ENCODE peak calls at places on chromosomes 13 and 19, in six cellular contexts. One of them, this sample, is unnamed.

GRCh38 chr19:1237754-1238372 is at the start of gene CBARP:
- DNase-seq in midbrain: peak; percentile 55
- DNase-seq in EL: peak; percentile 56
- DNase-seq in H7: peak; percentile 97
- DNase-seq in activated T-helper 1 cell treated with anti-CD3 and anti-CD28 coated beads, Interleukin-12 subunit alpha, Interleukin-12 subunit beta, Interleukin-2, Interleukin-4 antibody, amounts not matched to agents 30 ng/mL and 10 ng/mL and 1 ng/mL, durations not matched to agents 14 hours and 24 hours and 36 hours: no peak
- DNase-seq in HEK293T: peak; percentile 56
- DNase-seq in this sample: no peak

GRCh38 chr13:49980266-49980665 is 16.6 kb upstream of the TRIM13 start:
- DNase-seq in midbrain: no peak
- DNase-seq in EL: no peak
- DNase-seq in H7: no peak
- DNase-seq in activated T-helper 1 cell treated with anti-CD3 and anti-CD28 coated beads, Interleukin-12 subunit alpha, Interleukin-12 subunit beta, Interleukin-2, Interleukin-4 antibody, amounts not matched to agents 30 ng/mL and 10 ng/mL and 1 ng/mL, durations not matched to agents 14 hours and 24 hours and 36 hours: no peak
- DNase-seq in HEK293T: no peak
- DNase-seq in this sample: no peak

GRCh38 chr13:67223742-67224141 is 6.4 kb downstream of the PCDH9 start:
- DNase-seq in midbrain: no peak
- DNase-seq in EL: no peak
- DNase-seq in H7: no peak
- DNase-seq in activated T-helper 1 cell treated with anti-CD3 and anti-CD28 coated beads, Interleukin-12 subunit alpha, Interleukin-12 subunit beta, Interleukin-2, Interleukin-4 antibody, amounts not matched to agents 30 ng/mL and 10 ng/mL and 1 ng/mL, durations not matched to agents 14 hours and 24 hours and 36 hours: no peak
- DNase-seq in HEK293T: no peak
- DNase-seq in this sample: no peak

GRCh38 chr19:55683449-55684261 is 8.6 kb downstream of the EPN1 start:
- DNase-seq in midbrain: no peak
- DNase-seq in EL: no peak
- DNase-seq in H7: no peak
- DNase-seq in activated T-helper 1 cell treated with anti-CD3 and anti-CD28 coated beads, Interleukin-12 subunit alpha, Interleukin-12 subunit beta, Interleukin-2, Interleukin-4 antibody, amounts not matched to agents 30 ng/mL and 10 ng/mL and 1 ng/mL, durations not matched to agents 14 hours and 24 hours and 36 hours: no peak
- DNase-seq in HEK293T: no peak
- DNase-seq in this sample: no peak

GRCh38 chr13:31827707-31828106 is 88.4 kb downstream of the RXFP2 start:
- DNase-seq in midbrain: no peak
- DNase-seq in EL: no peak
- DNase-seq in H7: peak; percentile 11
- DNase-seq in activated T-helper 1 cell treated with anti-CD3 and anti-CD28 coated beads, Interleukin-12 subunit alpha, Interleukin-12 subunit beta, Interleukin-2, Interleukin-4 antibody, amounts not matched to agents 30 ng/mL and 10 ng/mL and 1 ng/mL, durations not matched to agents 14 hours and 24 hours and 36 hours: no peak
- DNase-seq in HEK293T: no peak
- DNase-seq in this sample: no peak

GRCh38 chr13:40562975-40563349 is 103.5 kb downstream of the FOXO1 start:
- DNase-seq in midbrain: no peak
- DNase-seq in EL: peak; percentile 12
- DNase-seq in H7: no peak
- DNase-seq in activated T-helper 1 cell treated with anti-CD3 and anti-CD28 coated beads, Interleukin-12 subunit alpha, Interleukin-12 subunit beta, Interleukin-2, Interleukin-4 antibody, amounts not matched to agents 30 ng/mL and 10 ng/mL and 1 ng/mL, durations not matched to agents 14 hours and 24 hours and 36 hours: no peak
- DNase-seq in HEK293T: no peak
- DNase-seq in this sample: no peak

GRCh38 chr13:49690133-49690989 is 925 bp downstream of the EBPL start:
- DNase-seq in midbrain: no peak
- DNase-seq in EL: peak; percentile 64
- DNase-seq in H7: no peak
- DNase-seq in activated T-helper 1 cell treated with anti-CD3 and anti-CD28 coated beads, Interleukin-12 subunit alpha, Interleukin-12 subunit beta, Interleukin-2, Interleukin-4 antibody, amounts not matched to agents 30 ng/mL and 10 ng/mL and 1 ng/mL, durations not matched to agents 14 hours and 24 hours and 36 hours: no peak
- DNase-seq in HEK293T: peak; percentile 38
- DNase-seq in this sample: no peak

GRCh38 chr19:7533281-7533819 is 2.2 kb upstream of the PNPLA6 start:
- DNase-seq in midbrain: peak; percentile 9
- DNase-seq in EL: peak; percentile 56
- DNase-seq in H7: peak; percentile 75
- DNase-seq in activated T-helper 1 cell treated with anti-CD3 and anti-CD28 coated beads, Interleukin-12 subunit alpha, Interleukin-12 subunit beta, Interleukin-2, Interleukin-4 antibody, amounts not matched to agents 30 ng/mL and 10 ng/mL and 1 ng/mL, durations not matched to agents 14 hours and 24 hours and 36 hours: no peak
- DNase-seq in HEK293T: no peak
- DNase-seq in this sample: peak; percentile 52

GRCh38 chr19:47351545-47351944 is 2.4 kb downstream of the DHX34 start:
- DNase-seq in midbrain: peak; percentile 25
- DNase-seq in EL: peak; percentile 32
- DNase-seq in H7: peak; percentile 88
- DNase-seq in activated T-helper 1 cell treated with anti-CD3 and anti-CD28 coated beads, Interleukin-12 subunit alpha, Interleukin-12 subunit beta, Interleukin-2, Interleukin-4 antibody, amounts not matched to agents 30 ng/mL and 10 ng/mL and 1 ng/mL, durations not matched to agents 14 hours and 24 hours and 36 hours: no peak
- DNase-seq in HEK293T: peak; percentile 68
- DNase-seq in this sample: peak; percentile 55

GRCh38 chr13:64165826-64166225 is 2750.2 kb upstream of the PCDH20 start:
- DNase-seq in midbrain: no peak
- DNase-seq in EL: no peak
- DNase-seq in H7: no peak
- DNase-seq in activated T-helper 1 cell treated with anti-CD3 and anti-CD28 coated beads, Interleukin-12 subunit alpha, Interleukin-12 subunit beta, Interleukin-2, Interleukin-4 antibody, amounts not matched to agents 30 ng/mL and 10 ng/mL and 1 ng/mL, durations not matched to agents 14 hours and 24 hours and 36 hours: no peak
- DNase-seq in HEK293T: no peak
- DNase-seq in this sample: no peak

GRCh38 chr19:38534574-38534973 is 83.2 kb downstream of the MAP4K1 start:
- DNase-seq in midbrain: no peak
- DNase-seq in EL: no peak
- DNase-seq in H7: no peak
- DNase-seq in activated T-helper 1 cell treated with anti-CD3 and anti-CD28 coated beads, Interleukin-12 subunit alpha, Interleukin-12 subunit beta, Interleukin-2, Interleukin-4 antibody, amounts not matched to agents 30 ng/mL and 10 ng/mL and 1 ng/mL, durations not matched to agents 14 hours and 24 hours and 36 hours: no peak
- DNase-seq in HEK293T: no peak
- DNase-seq in this sample: no peak

GRCh38 chr19:51081476-51081875 is 1.2 kb downstream of the KLK14 start:
- DNase-seq in midbrain: no peak
- DNase-seq in EL: no peak
- DNase-seq in H7: no peak
- DNase-seq in activated T-helper 1 cell treated with anti-CD3 and anti-CD28 coated beads, Interleukin-12 subunit alpha, Interleukin-12 subunit beta, Interleukin-2, Interleukin-4 antibody, amounts not matched to agents 30 ng/mL and 10 ng/mL and 1 ng/mL, durations not matched to agents 14 hours and 24 hours and 36 hours: no peak
- DNase-seq in HEK293T: no peak
- DNase-seq in this sample: no peak

GRCh38 chr13:110634558-110634957 is 19.2 kb downstream of the NAXD start:
- DNase-seq in midbrain: no peak
- DNase-seq in EL: peak; percentile 90
- DNase-seq in H7: peak; percentile 46
- DNase-seq in activated T-helper 1 cell treated with anti-CD3 and anti-CD28 coated beads, Interleukin-12 subunit alpha, Interleukin-12 subunit beta, Interleukin-2, Interleukin-4 antibody, amounts not matched to agents 30 ng/mL and 10 ng/mL and 1 ng/mL, durations not matched to agents 14 hours and 24 hours and 36 hours: no peak
- DNase-seq in HEK293T: no peak
- DNase-seq in this sample: no peak

GRCh38 chr13:93079294-93079693 is 147.3 kb upstream of the GPC6 start:
- DNase-seq in midbrain: no peak
- DNase-seq in EL: peak; percentile 3
- DNase-seq in H7: no peak
- DNase-seq in activated T-helper 1 cell treated with anti-CD3 and anti-CD28 coated beads, Interleukin-12 subunit alpha, Interleukin-12 subunit beta, Interleukin-2, Interleukin-4 antibody, amounts not matched to agents 30 ng/mL and 10 ng/mL and 1 ng/mL, durations not matched to agents 14 hours and 24 hours and 36 hours: no peak
- DNase-seq in HEK293T: no peak
- DNase-seq in this sample: no peak

GRCh38 chr19:29520390-29520789 is 5.4 kb upstream of the VSTM2B start:
- DNase-seq in midbrain: no peak
- DNase-seq in EL: no peak
- DNase-seq in H7: no peak
- DNase-seq in activated T-helper 1 cell treated with anti-CD3 and anti-CD28 coated beads, Interleukin-12 subunit alpha, Interleukin-12 subunit beta, Interleukin-2, Interleukin-4 antibody, amounts not matched to agents 30 ng/mL and 10 ng/mL and 1 ng/mL, durations not matched to agents 14 hours and 24 hours and 36 hours: no peak
- DNase-seq in HEK293T: no peak
- DNase-seq in this sample: no peak

GRCh38 chr13:98658131-98658530 is 81.2 kb upstream of the STK24 start:
- DNase-seq in midbrain: no peak
- DNase-seq in EL: no peak
- DNase-seq in H7: no peak
- DNase-seq in activated T-helper 1 cell treated with anti-CD3 and anti-CD28 coated beads, Interleukin-12 subunit alpha, Interleukin-12 subunit beta, Interleukin-2, Interleukin-4 antibody, amounts not matched to agents 30 ng/mL and 10 ng/mL and 1 ng/mL, durations not matched to agents 14 hours and 24 hours and 36 hours: no peak
- DNase-seq in HEK293T: no peak
- DNase-seq in this sample: no peak

GRCh38 chr13:43652751-43653150 is 134.0 kb downstream of the ENOX1 start:
- DNase-seq in midbrain: no peak
- DNase-seq in EL: no peak
- DNase-seq in H7: no peak
- DNase-seq in activated T-helper 1 cell treated with anti-CD3 and anti-CD28 coated beads, Interleukin-12 subunit alpha, Interleukin-12 subunit beta, Interleukin-2, Interleukin-4 antibody, amounts not matched to agents 30 ng/mL and 10 ng/mL and 1 ng/mL, durations not matched to agents 14 hours and 24 hours and 36 hours: no peak
- DNase-seq in HEK293T: no peak
- DNase-seq in this sample: no peak

GRCh38 chr19:10120538-10121198 is 969 bp upstream of the EIF3G start:
- DNase-seq in midbrain: no peak
- DNase-seq in EL: peak; percentile 85
- DNase-seq in H7: no peak
- DNase-seq in activated T-helper 1 cell treated with anti-CD3 and anti-CD28 coated beads, Interleukin-12 subunit alpha, Interleukin-12 subunit beta, Interleukin-2, Interleukin-4 antibody, amounts not matched to agents 30 ng/mL and 10 ng/mL and 1 ng/mL, durations not matched to agents 14 hours and 24 hours and 36 hours: no peak
- DNase-seq in HEK293T: no peak
- DNase-seq in this sample: no peak

GRCh38 chr19:3204646-3205275 is 19.0 kb downstream of the NCLN start:
- DNase-seq in midbrain: no peak
- DNase-seq in EL: no peak
- DNase-seq in H7: no peak
- DNase-seq in activated T-helper 1 cell treated with anti-CD3 and anti-CD28 coated beads, Interleukin-12 subunit alpha, Interleukin-12 subunit beta, Interleukin-2, Interleukin-4 antibody, amounts not matched to agents 30 ng/mL and 10 ng/mL and 1 ng/mL, durations not matched to agents 14 hours and 24 hours and 36 hours: no peak
- DNase-seq in HEK293T: no peak
- DNase-seq in this sample: no peak

GRCh38 chr19:23436944-23437343 is 41.7 kb upstream of the ZNF91 start:
- DNase-seq in midbrain: no peak
- DNase-seq in EL: no peak
- DNase-seq in H7: peak; percentile 32
- DNase-seq in activated T-helper 1 cell treated with anti-CD3 and anti-CD28 coated beads, Interleukin-12 subunit alpha, Interleukin-12 subunit beta, Interleukin-2, Interleukin-4 antibody, amounts not matched to agents 30 ng/mL and 10 ng/mL and 1 ng/mL, durations not matched to agents 14 hours and 24 hours and 36 hours: no peak
- DNase-seq in HEK293T: no peak
- DNase-seq in this sample: no peak

GRCh38 chr19:46856062-46857022 is 4.5 kb upstream of the ARHGAP35 start:
- DNase-seq in midbrain: peak; percentile 98
- DNase-seq in EL: peak; percentile 98
- DNase-seq in H7: peak; percentile 97
- DNase-seq in activated T-helper 1 cell treated with anti-CD3 and anti-CD28 coated beads, Interleukin-12 subunit alpha, Interleukin-12 subunit beta, Interleukin-2, Interleukin-4 antibody, amounts not matched to agents 30 ng/mL and 10 ng/mL and 1 ng/mL, durations not matched to agents 14 hours and 24 hours and 36 hours: peak; percentile 88
- DNase-seq in HEK293T: peak; percentile 83
- DNase-seq in this sample: peak; percentile 99

GRCh38 chr19:20079487-20079886 is 1.7 kb downstream of the ZNF90 start:
- DNase-seq in midbrain: no peak
- DNase-seq in EL: peak; percentile 3
- DNase-seq in H7: no peak
- DNase-seq in activated T-helper 1 cell treated with anti-CD3 and anti-CD28 coated beads, Interleukin-12 subunit alpha, Interleukin-12 subunit beta, Interleukin-2, Interleukin-4 antibody, amounts not matched to agents 30 ng/mL and 10 ng/mL and 1 ng/mL, durations not matched to agents 14 hours and 24 hours and 36 hours: no peak
- DNase-seq in HEK293T: no peak
- DNase-seq in this sample: no peak

GRCh38 chr13:100673831-100674362 is 698 bp downstream of the TMTC4 start:
- DNase-seq in midbrain: peak; percentile 80
- DNase-seq in EL: peak; percentile 77
- DNase-seq in H7: peak; percentile 72
- DNase-seq in activated T-helper 1 cell treated with anti-CD3 and anti-CD28 coated beads, Interleukin-12 subunit alpha, Interleukin-12 subunit beta, Interleukin-2, Interleukin-4 antibody, amounts not matched to agents 30 ng/mL and 10 ng/mL and 1 ng/mL, durations not matched to agents 14 hours and 24 hours and 36 hours: peak; percentile 44
- DNase-seq in HEK293T: peak; percentile 15
- DNase-seq in this sample: peak; percentile 53

GRCh38 chr13:50712882-50713281 is 130.6 kb downstream of the DLEU7 start:
- DNase-seq in midbrain: no peak
- DNase-seq in EL: no peak
- DNase-seq in H7: no peak
- DNase-seq in activated T-helper 1 cell treated with anti-CD3 and anti-CD28 coated beads, Interleukin-12 subunit alpha, Interleukin-12 subunit beta, Interleukin-2, Interleukin-4 antibody, amounts not matched to agents 30 ng/mL and 10 ng/mL and 1 ng/mL, durations not matched to agents 14 hours and 24 hours and 36 hours: no peak
- DNase-seq in HEK293T: no peak
- DNase-seq in this sample: no peak

GRCh38 chr19:53808710-53809125 is 15.4 kb downstream of the NLRP12 start:
- DNase-seq in midbrain: peak; percentile 7
- DNase-seq in EL: peak; percentile 53
- DNase-seq in H7: peak; percentile 59
- DNase-seq in activated T-helper 1 cell treated with anti-CD3 and anti-CD28 coated beads, Interleukin-12 subunit alpha, Interleukin-12 subunit beta, Interleukin-2, Interleukin-4 antibody, amounts not matched to agents 30 ng/mL and 10 ng/mL and 1 ng/mL, durations not matched to agents 14 hours and 24 hours and 36 hours: no peak
- DNase-seq in HEK293T: peak; percentile 25
- DNase-seq in this sample: peak; percentile 58

GRCh38 chr19:41937976-41938375 is 9.7 kb upstream of the ERFL start:
- DNase-seq in midbrain: no peak
- DNase-seq in EL: no peak
- DNase-seq in H7: peak; percentile 82
- DNase-seq in activated T-helper 1 cell treated with anti-CD3 and anti-CD28 coated beads, Interleukin-12 subunit alpha, Interleukin-12 subunit beta, Interleukin-2, Interleukin-4 antibody, amounts not matched to agents 30 ng/mL and 10 ng/mL and 1 ng/mL, durations not matched to agents 14 hours and 24 hours and 36 hours: no peak
- DNase-seq in HEK293T: no peak
- DNase-seq in this sample: no peak

GRCh38 chr19:14479985-14480694 is 5.0 kb upstream of the PTGER1 start:
- DNase-seq in midbrain: no peak
- DNase-seq in EL: peak; percentile 23
- DNase-seq in H7: peak; percentile 99
- DNase-seq in activated T-helper 1 cell treated with anti-CD3 and anti-CD28 coated beads, Interleukin-12 subunit alpha, Interleukin-12 subunit beta, Interleukin-2, Interleukin-4 antibody, amounts not matched to agents 30 ng/mL and 10 ng/mL and 1 ng/mL, durations not matched to agents 14 hours and 24 hours and 36 hours: peak; percentile 70
- DNase-seq in HEK293T: peak; percentile 80
- DNase-seq in this sample: no peak